ENCODE peak calls at places on chromosome 9, in seven cellular contexts. W is AML-193; U is activated naive CD8-positive, alpha-beta T cell treated with anti-CD3 and anti-CD28 coated beads, Interleukin-2, amount 10 ng/mL, durations not matched to agents 7 days and 5 days; K is Calu3; H is stimulated activated CD4-positive, alpha-beta T cell treated with anti-CD3 and anti-CD28 coated beads, Interleukin-4, amount 100 ng/mL, for 24 hours; A is T1000; Q is SW 1271. P is an unnamed sample.

GRCh38 chr9:13324988-13325387 is 45.5 kb upstream of the MPDZ start:
- DNase-seq in Q (no peak), U (no peak), H (no peak), A (no peak), W (no peak), K (no peak), P (no peak)

GRCh38 chr9:137423810-137424291 is 658 bp downstream of the NOXA1 start:
- DNase-seq in K (peak), A (no peak), H (no peak), Q (peak), U (peak), W (no peak), P (no peak)

GRCh38 chr9:133954862-133955529 is 37.1 kb downstream of the VAV2 start:
- DNase-seq in A (no peak), Q (no peak), K (no peak), H (no peak), W (no peak), U (peak), P (peak)

GRCh38 chr9:110389148-110389783 is 51.6 kb upstream of the TXNDC8 start:
- DNase-seq in A (no peak), W (no peak), Q (no peak), U (no peak), H (no peak), K (no peak), P (no peak)

GRCh38 chr9:133168432-133168831 is 4.7 kb upstream of the GBGT1 start:
- DNase-seq in W (no peak), H (no peak), U (no peak), A (no peak), Q (no peak), K (no peak), P (no peak)

GRCh38 chr9:135343733-135344522 is 135.7 kb upstream of the PPP1R26 start:
- DNase-seq in U (peak), W (peak), K (peak), H (peak), Q (peak), A (no peak), P (peak)

GRCh38 chr9:77981332-77981731 is 50.3 kb downstream of the GNAQ start:
- DNase-seq in W (peak), H (no peak), K (peak), U (no peak), Q (no peak), A (no peak), P (no peak)

GRCh38 chr9:120737411-120737810 is 23.1 kb upstream of the MEGF9 start:
- DNase-seq in A (no peak), H (no peak), K (no peak), W (peak), Q (no peak), U (no peak), P (no peak)

GRCh38 chr9:38694676-38695075 is 25.3 kb downstream of the FAM240B start:
- DNase-seq in H (no peak), K (no peak), U (no peak), Q (no peak), A (no peak), W (no peak), P (no peak)

GRCh38 chr9:111013707-111014106 is 24.6 kb downstream of the LPAR1 start:
- DNase-seq in H (no peak), U (no peak), Q (no peak), A (no peak), K (no peak), W (no peak), P (no peak)

GRCh38 chr9:29176786-29177185 is 1603.5 kb upstream of the C9orf72 start:
- DNase-seq in W (no peak), A (no peak), Q (no peak), U (no peak), H (no peak), K (no peak), P (no peak)

GRCh38 chr9:16535555-16535954 is 334.9 kb downstream of the BNC2 start:
- DNase-seq in W (no peak), U (no peak), H (no peak), K (no peak), A (no peak), Q (no peak), P (no peak)

GRCh38 chr9:89985078-89985477 is 380.3 kb downstream of the GADD45G start:
- DNase-seq in W (no peak), U (no peak), Q (no peak), K (no peak), H (no peak), A (no peak), P (no peak)

GRCh38 chr9:130845901-130846381 is 10.9 kb downstream of the ABL1 start:
- DNase-seq in H (no peak), A (no peak), U (no peak), W (no peak), K (no peak), Q (peak), P (no peak)

GRCh38 chr9:125240649-125240999 is 519 bp downstream of the HSPA5 start:
- DNase-seq in H (peak), U (no peak), K (peak), A (no peak), Q (no peak), W (peak), P (peak)

GRCh38 chr9:22265534-22265933 is 181.1 kb upstream of the DMRTA1 start:
- DNase-seq in K (no peak), H (no peak), W (no peak), U (no peak), A (no peak), Q (no peak), P (no peak)

GRCh38 chr9:116174347-116174746 is 20.8 kb downstream of the PAPPA start:
- DNase-seq in W (no peak), Q (no peak), A (no peak), U (no peak), H (no peak), K (no peak), P (no peak)

GRCh38 chr9:83714316-83714715 is 6.6 kb upstream of the UBQLN1 start:
- DNase-seq in A (no peak), K (no peak), W (peak), U (no peak), Q (peak), H (no peak), P (no peak)

GRCh38 chr9:106718996-106719395 is 144.0 kb upstream of the ZNF462 start:
- DNase-seq in Q (peak), A (no peak), W (no peak), U (no peak), K (no peak), H (no peak), P (no peak)

P was measured in activated CD4-positive, alpha-beta memory T cell treated with anti-CD3 and anti-CD28 coated beads for 36 hours.